ENCODE peak calls at places on chromosomes 3 and 15, in five cellular contexts. F is HepG2, M is GM12878, L is H1, J is K562. B is an unnamed sample.

GRCh38 chr3:159911664-159912037 is 77.0 kb upstream of the IL12A start:
- DNase-seq in F (no peak), M (no peak), L (no peak), J (no peak), B (no peak)

GRCh38 chr3:134651347-134652041 is 672 bp upstream of the KY start:
- DNase-seq in F (no peak), M (no peak), L (no peak), J (no peak), B (no peak)

GRCh38 chr3:166263460-166263859 is 426.2 kb upstream of the BCHE start:
- DNase-seq in F (no peak), M (no peak), L (no peak), J (peak; percentile 8), B (no peak)

GRCh38 chr3:194750409-194750808 is 64.7 kb downstream of the FAM43A start:
- DNase-seq in F (no peak), M (no peak), L (no peak), J (no peak), B (no peak)

GRCh38 chr15:62887113-62887570 is 155.4 kb upstream of the TPM1 start:
- DNase-seq in F (no peak), M (no peak), L (no peak), J (no peak), B (no peak)

GRCh38 chr15:34239151-34239761 is 14.4 kb downstream of the EMC4 start:
- DNase-seq in F (peak; percentile 6), M (no peak), L (no peak), J (no peak), B (peak; percentile 67)

GRCh38 chr3:173403376-173403775 is 5.8 kb downstream of the NLGN1 start:
- DNase-seq in F (no peak), M (no peak), L (no peak), J (no peak), B (no peak)

GRCh38 chr15:52337198-52337853 is 41.7 kb upstream of the MYO5C start:
- DNase-seq in F (peak; percentile 16), M (no peak), L (no peak), J (no peak), B (no peak)

GRCh38 chr3:12890610-12891390 is 49.4 kb upstream of the RPL32 start:
- DNase-seq in F (no peak), M (no peak), L (no peak), J (peak; percentile 56), B (no peak)

GRCh38 chr15:59642351-59642750 is 15.0 kb downstream of the GTF2A2 start:
- DNase-seq in F (no peak), M (no peak), L (no peak), J (no peak), B (no peak)

GRCh38 chr3:197137741-197138140 is 108.1 kb upstream of the MELTF start:
- DNase-seq in F (no peak), M (no peak), L (no peak), J (no peak), B (no peak)

GRCh38 chr3:155211266-155211665 is 82.2 kb downstream of the STRIT1 start:
- DNase-seq in F (no peak), M (no peak), L (no peak), J (no peak), B (no peak)

GRCh38 chr3:157064402-157064801 is 95.5 kb downstream of the CCNL1 start:
- DNase-seq in F (no peak), M (peak; percentile 48), L (no peak), J (no peak), B (no peak)

GRCh38 chr3:54909236-54909635 is 18.6 kb downstream of the LRTM1 start:
- DNase-seq in F (no peak), M (no peak), L (no peak), J (no peak), B (no peak)

GRCh38 chr15:38455096-38455495 is 1.2 kb downstream of the FAM98B start:
- DNase-seq in F (no peak), M (no peak), L (no peak), J (peak; percentile 39), B (no peak)

GRCh38 chr3:32733631-32734229 is 48.7 kb downstream of the CNOT10 start:
- DNase-seq in F (peak; percentile 62), M (peak; percentile 4), L (no peak), J (peak; percentile 42), B (peak; percentile 19)

GRCh38 chr3:12980596-12981290 is 92.5 kb downstream of the IQSEC1 start:
- DNase-seq in F (no peak), M (no peak), L (no peak), J (no peak), B (no peak)

GRCh38 chr3:57120803-57121174 is 44.4 kb downstream of the IL17RD start:
- DNase-seq in F (no peak), M (no peak), L (no peak), J (no peak), B (no peak)

GRCh38 chr15:31498756-31499155 is 172.1 kb downstream of the KLF13 start:
- DNase-seq in F (no peak), M (no peak), L (no peak), J (no peak), B (no peak)

GRCh38 chr15:78811825-78812183 is 540 bp upstream of the ADAMTS7 start:
- DNase-seq in F (no peak), M (no peak), L (no peak), J (no peak), B (no peak)
- TF ChIP-seq YY1 in F (no peak), M (no peak), L (no peak), J (no peak), B (no peak)

GRCh38 chr3:21220944-21221343 is 530.1 kb downstream of the ZNF385D start:
- DNase-seq in F (no peak), M (no peak), L (no peak), J (no peak), B (no peak)

GRCh38 chr3:21216598-21216997 is 534.4 kb downstream of the ZNF385D start:
- DNase-seq in F (no peak), M (no peak), L (no peak), J (peak; percentile 12), B (no peak)
- TF ChIP-seq CEBPB in F (no peak), M (no peak), L (no peak), J (no peak), B (no peak)

GRCh38 chr3:11434697-11435096 is 162.5 kb downstream of the ATG7 start:
- DNase-seq in F (no peak), M (no peak), L (no peak), J (no peak), B (no peak)
- H3K27ac ChIP-seq in F (no peak overlapping the region), M (no peak overlapping the region), L (no peak overlapping the region), J (no peak overlapping the region), B (no peak overlapping the region)

GRCh38 chr15:69478259-69478687 is 25.7 kb downstream of the RPLP1 start:
- DNase-seq in F (peak; percentile 35), M (no peak), L (peak; percentile 61), J (peak; percentile 65), B (peak; percentile 37)
- TF ChIP-seq YY1 in F (no peak), M (peak; percentile 7), L (no peak), J (no peak), B (no peak)

GRCh38 chr3:79369306-79369705 is 398.5 kb downstream of the ROBO1 start:
- DNase-seq in F (no peak), M (no peak), L (no peak), J (no peak), B (no peak)
- TF ChIP-seq CEBPB in F (no peak), M (no peak), L (no peak), J (no peak), B (no peak)

DNA sequence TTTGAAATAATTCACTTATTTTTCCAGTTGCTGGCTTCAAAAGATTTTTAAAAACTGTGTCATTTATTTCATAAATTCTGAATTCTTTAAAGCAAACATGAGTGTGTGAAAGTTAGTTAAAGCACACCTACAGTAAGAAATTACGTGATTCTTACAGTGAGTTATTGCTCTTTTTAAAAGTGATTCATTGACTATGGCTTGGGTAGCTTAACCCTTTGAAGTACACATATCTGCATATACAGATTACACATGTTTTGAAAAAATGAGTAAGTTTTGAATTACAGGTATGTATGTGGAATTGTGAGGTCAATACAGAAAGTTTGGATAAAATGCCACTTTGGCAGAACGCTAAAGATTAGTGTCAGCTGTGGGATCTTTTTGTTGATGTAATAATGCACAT is 64.5 kb upstream of the MBNL1 start:
- DNase-seq in F (no peak), M (no peak), L (no peak), J (no peak), B (no peak)
- H3K27ac ChIP-seq in F (no peak overlapping the region), M (peak overlapping the region; percentile 82), L (no peak overlapping the region), J (peak overlapping the region; percentile 84), B (no peak overlapping the region)

DNA sequence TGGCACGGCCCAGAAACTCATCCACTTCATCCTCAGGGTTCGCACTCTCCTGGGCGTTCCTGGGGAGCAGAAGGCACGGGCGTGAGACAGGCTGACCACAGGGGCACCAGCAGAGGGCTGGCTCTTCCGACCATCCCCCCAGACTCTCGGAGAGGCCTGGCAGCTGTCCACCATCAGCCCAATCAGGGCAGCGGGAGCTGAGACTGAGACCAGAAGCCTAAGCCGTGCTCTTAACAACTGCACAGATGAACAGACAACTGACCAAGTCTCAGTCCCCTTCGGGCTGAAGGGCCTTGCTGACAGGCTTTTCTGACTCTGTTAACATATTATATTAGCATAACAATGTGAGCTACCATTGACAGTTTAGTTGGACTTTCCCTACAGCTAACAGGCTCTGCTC is 118.0 kb downstream of the SEC22A start:
- DNase-seq in F (no peak), M (no peak), L (no peak), J (no peak), B (no peak)
- TF ChIP-seq YY1 in F (no peak), M (no peak), L (peak; percentile 6), J (no peak), B (no peak)

GRCh38 chr3:126345641-126346460 is 11.4 kb downstream of the KLF15 start:
- DNase-seq in F (no peak), M (no peak), L (no peak), J (no peak), B (no peak)

GRCh38 chr3:126344380-126345041 is 12.7 kb downstream of the KLF15 start:
- DNase-seq in F (no peak), M (no peak), L (no peak), J (no peak), B (no peak)

GRCh38 chr3:126346466-126346865 is 10.7 kb downstream of the KLF15 start:
- DNase-seq in F (no peak), M (no peak), L (no peak), J (no peak), B (no peak)

GRCh38 chr3:126343675-126344074 is 13.5 kb downstream of the KLF15 start:
- DNase-seq in F (no peak), M (no peak), L (no peak), J (no peak), B (no peak)

GRCh38 chr3:126345231-126345630 is 12.0 kb downstream of the KLF15 start:
- DNase-seq in F (no peak), M (no peak), L (no peak), J (no peak), B (no peak)
- TF ChIP-seq CEBPB in F (no peak), M (no peak), L (no peak), J (no peak), B (no peak)